ENCODE peak calls at places on chromosomes 5 and 9, in four cellular contexts. One of them, this sample, is unnamed.

GRCh38 chr5:161001604-161002003 is 149.6 kb upstream of the ATP10B start:
- DNase-seq in OCI-M1: no peak
- DNase-seq in NCI-H1436: no peak
- DNase-seq in astrocyte: no peak
- DNase-seq in this sample: no peak

GRCh38 chr9:113388833-113389232 is 12.0 kb upstream of the HDHD3 start:
- DNase-seq in OCI-M1: no peak
- DNase-seq in NCI-H1436: no peak
- DNase-seq in astrocyte: no peak
- DNase-seq in this sample: no peak

GRCh38 chr9:77534376-77535057 is 113.6 kb downstream of the GNA14 start:
- DNase-seq in OCI-M1: no peak
- DNase-seq in NCI-H1436: no peak
- DNase-seq in astrocyte: no peak
- DNase-seq in this sample: peak

GRCh38 chr5:119330367-119331183 is 25.2 kb upstream of the TNFAIP8 start:
- DNase-seq in OCI-M1: peak
- DNase-seq in NCI-H1436: no peak
- DNase-seq in astrocyte: no peak
- DNase-seq in this sample: no peak

GRCh38 chr5:65163698-65164097 is 318.0 kb downstream of the ADAMTS6 start:
- DNase-seq in OCI-M1: no peak
- DNase-seq in NCI-H1436: no peak
- DNase-seq in astrocyte: peak
- DNase-seq in this sample: no peak

GRCh38 chr5:107813559-107813958 is 142.8 kb upstream of the EFNA5 start:
- DNase-seq in OCI-M1: no peak
- DNase-seq in NCI-H1436: no peak
- DNase-seq in astrocyte: no peak
- DNase-seq in this sample: no peak

GRCh38 chr9:89442981-89443817 is 54.7 kb downstream of the SEMA4D start:
- DNase-seq in OCI-M1: no peak
- DNase-seq in NCI-H1436: no peak
- DNase-seq in astrocyte: no peak
- DNase-seq in this sample: no peak

GRCh38 chr5:179986328-179986727 is 78.6 kb upstream of the TBC1D9B start:
- DNase-seq in OCI-M1: peak
- DNase-seq in NCI-H1436: no peak
- DNase-seq in astrocyte: no peak
- DNase-seq in this sample: no peak

GRCh38 chr9:137432687-137433348 is 8.3 kb downstream of the ENTPD8 start:
- DNase-seq in OCI-M1: no peak
- DNase-seq in NCI-H1436: no peak
- DNase-seq in astrocyte: no peak
- DNase-seq in this sample: no peak

GRCh38 chr9:133762488-133763271 is 24.5 kb upstream of the SARDH start:
- DNase-seq in OCI-M1: no peak
- DNase-seq in NCI-H1436: no peak
- DNase-seq in astrocyte: no peak
- DNase-seq in this sample: no peak

GRCh38 chr5:11683666-11684065 is 220.6 kb downstream of the CTNND2 start:
- DNase-seq in OCI-M1: no peak
- DNase-seq in NCI-H1436: no peak
- DNase-seq in astrocyte: no peak
- DNase-seq in this sample: no peak

GRCh38 chr5:137181685-137182084 is 317.4 kb downstream of the SPOCK1 start:
- DNase-seq in OCI-M1: no peak
- DNase-seq in NCI-H1436: no peak
- DNase-seq in astrocyte: no peak
- DNase-seq in this sample: no peak

GRCh38 chr5:98510601-98511000 is 262.9 kb upstream of the RGMB start:
- DNase-seq in OCI-M1: no peak
- DNase-seq in NCI-H1436: no peak
- DNase-seq in astrocyte: no peak
- DNase-seq in this sample: no peak

GRCh38 chr5:41656597-41656996 is 146.2 kb upstream of the PLCXD3 start:
- DNase-seq in OCI-M1: no peak
- DNase-seq in NCI-H1436: no peak
- DNase-seq in astrocyte: no peak
- DNase-seq in this sample: no peak

GRCh38 chr5:139686919-139687421 is 38.8 kb downstream of the CXXC5 start:
- DNase-seq in OCI-M1: no peak
- DNase-seq in NCI-H1436: no peak
- DNase-seq in astrocyte: no peak
- DNase-seq in this sample: no peak

GRCh38 chr5:28012538-28012937 is 974.2 kb upstream of the CDH9 start:
- DNase-seq in OCI-M1: peak
- DNase-seq in NCI-H1436: no peak
- DNase-seq in astrocyte: no peak
- DNase-seq in this sample: no peak

GRCh38 chr9:87827341-87827740 is 55.3 kb upstream of the SPATA31E1 start:
- DNase-seq in OCI-M1: no peak
- DNase-seq in NCI-H1436: no peak
- DNase-seq in astrocyte: peak
- DNase-seq in this sample: no peak

GRCh38 chr5:76714771-76715483 is 999 bp upstream of the F2R start:
- DNase-seq in OCI-M1: peak
- DNase-seq in NCI-H1436: no peak
- DNase-seq in astrocyte: no peak
- DNase-seq in this sample: no peak

GRCh38 chr5:141846031-141846430 is 32.2 kb downstream of the PCDH1 start:
- DNase-seq in OCI-M1: no peak
- DNase-seq in NCI-H1436: peak
- DNase-seq in astrocyte: peak
- DNase-seq in this sample: no peak

GRCh38 chr5:143306040-143306439 is 97.4 kb downstream of the NR3C1 start:
- DNase-seq in OCI-M1: no peak
- DNase-seq in NCI-H1436: no peak
- DNase-seq in astrocyte: no peak
- DNase-seq in this sample: no peak

GRCh38 chr5:40680741-40681350 is 1.1 kb downstream of the PTGER4 start:
- DNase-seq in OCI-M1: no peak
- DNase-seq in NCI-H1436: no peak
- DNase-seq in astrocyte: no peak
- DNase-seq in this sample: no peak

GRCh38 chr5:8329773-8330172 is 460.8 kb downstream of the MTRR start:
- DNase-seq in OCI-M1: no peak
- DNase-seq in NCI-H1436: no peak
- DNase-seq in astrocyte: no peak
- DNase-seq in this sample: no peak

GRCh38 chr9:126844085-126844484 is 16.4 kb upstream of the ZBTB34 start:
- DNase-seq in OCI-M1: no peak
- DNase-seq in NCI-H1436: no peak
- DNase-seq in astrocyte: peak
- DNase-seq in this sample: no peak

GRCh38 chr5:6804766-6805165 is 91.5 kb downstream of the TENT4A start:
- DNase-seq in OCI-M1: no peak
- DNase-seq in NCI-H1436: no peak
- DNase-seq in astrocyte: peak
- DNase-seq in this sample: no peak

GRCh38 chr5:1004598-1005361 is 3.8 kb upstream of the NKD2 start:
- DNase-seq in OCI-M1: peak
- DNase-seq in NCI-H1436: no peak
- DNase-seq in astrocyte: no peak
- DNase-seq in this sample: no peak

GRCh38 chr9:87029904-87030303 is 82.6 kb upstream of the GAS1 start:
- DNase-seq in OCI-M1: peak
- DNase-seq in NCI-H1436: no peak
- DNase-seq in astrocyte: no peak
- DNase-seq in this sample: no peak

GRCh38 chr9:86207193-86207592 is 52.3 kb downstream of the C9orf153 start:
- DNase-seq in OCI-M1: no peak
- DNase-seq in NCI-H1436: no peak
- DNase-seq in astrocyte: no peak
- DNase-seq in this sample: no peak

GRCh38 chr5:116576043-116576713 is 1.6 kb upstream of the SEMA6A start:
- DNase-seq in OCI-M1: no peak
- DNase-seq in NCI-H1436: no peak
- DNase-seq in astrocyte: peak
- DNase-seq in this sample: peak

GRCh38 chr9:38118862-38119435 is 49.9 kb upstream of the SHB start:
- DNase-seq in OCI-M1: peak
- DNase-seq in NCI-H1436: no peak
- DNase-seq in astrocyte: no peak
- DNase-seq in this sample: no peak

GRCh38 chr9:20786807-20787206 is 102.7 kb downstream of the FOCAD start:
- DNase-seq in OCI-M1: no peak
- DNase-seq in NCI-H1436: no peak
- DNase-seq in astrocyte: no peak
- DNase-seq in this sample: no peak

GRCh38 chr5:163105456-163105855 is 331.9 kb upstream of the CCNG1 start:
- DNase-seq in OCI-M1: no peak
- DNase-seq in NCI-H1436: no peak
- DNase-seq in astrocyte: peak
- DNase-seq in this sample: no peak

This sample was measured in iPS DF 19.7.